ENCODE peak calls at places on chromosomes 3 and 15, in seven cellular contexts. One of them, this sample, is unnamed.

GRCh38 chr3:134536760-134537159 is 50.9 kb downstream of the CEP63 start:
- DNase-seq in activated naive CD4-positive, alpha-beta T cell treated with anti-CD3 and anti-CD28 coated beads for 36 hours: no peak
- DNase-seq in AG20443: no peak
- DNase-seq in HCT116: no peak
- DNase-seq in RPMI7951: no peak
- DNase-seq in stimulated activated CD4-positive, alpha-beta T cell treated with anti-CD3 and anti-CD28 coated beads, TNF-alpha, amount 100 ng/mL, for 24 hours: no peak
- DNase-seq in memory B cell: no peak
- DNase-seq in this sample: no peak

GRCh38 chr15:88477885-88478284 is 10.4 kb downstream of the MRPS11 start:
- DNase-seq in AG20443: no peak
- DNase-seq in activated naive CD4-positive, alpha-beta T cell treated with anti-CD3 and anti-CD28 coated beads for 36 hours: no peak
- DNase-seq in HCT116: no peak
- DNase-seq in memory B cell: no peak
- DNase-seq in RPMI7951: no peak
- DNase-seq in stimulated activated CD4-positive, alpha-beta T cell treated with anti-CD3 and anti-CD28 coated beads, TNF-alpha, amount 100 ng/mL, for 24 hours: no peak
- DNase-seq in this sample: no peak

GRCh38 chr3:30747771-30748281 is 141.4 kb downstream of the TGFBR2 start:
- DNase-seq in stimulated activated CD4-positive, alpha-beta T cell treated with anti-CD3 and anti-CD28 coated beads, TNF-alpha, amount 100 ng/mL, for 24 hours: no peak
- DNase-seq in activated naive CD4-positive, alpha-beta T cell treated with anti-CD3 and anti-CD28 coated beads for 36 hours: no peak
- DNase-seq in memory B cell: no peak
- DNase-seq in HCT116: peak; percentile 49
- DNase-seq in AG20443: peak; percentile 44
- DNase-seq in RPMI7951: peak; percentile 80
- DNase-seq in this sample: peak; percentile 26

GRCh38 chr3:193777524-193777923 is 184.5 kb downstream of the OPA1 start:
- DNase-seq in stimulated activated CD4-positive, alpha-beta T cell treated with anti-CD3 and anti-CD28 coated beads, TNF-alpha, amount 100 ng/mL, for 24 hours: no peak
- DNase-seq in HCT116: no peak
- DNase-seq in RPMI7951: peak; percentile 84
- DNase-seq in AG20443: no peak
- DNase-seq in memory B cell: no peak
- DNase-seq in activated naive CD4-positive, alpha-beta T cell treated with anti-CD3 and anti-CD28 coated beads for 36 hours: no peak
- DNase-seq in this sample: no peak

GRCh38 chr3:14439501-14440167 is 37.2 kb downstream of the SLC6A6 start:
- DNase-seq in RPMI7951: no peak
- DNase-seq in activated naive CD4-positive, alpha-beta T cell treated with anti-CD3 and anti-CD28 coated beads for 36 hours: no peak
- DNase-seq in stimulated activated CD4-positive, alpha-beta T cell treated with anti-CD3 and anti-CD28 coated beads, TNF-alpha, amount 100 ng/mL, for 24 hours: no peak
- DNase-seq in HCT116: no peak
- DNase-seq in memory B cell: no peak
- DNase-seq in AG20443: no peak
- DNase-seq in this sample: peak; percentile 30

GRCh38 chr15:40320931-40321371 is 2.5 kb upstream of the INAFM2 start:
- DNase-seq in memory B cell: peak; percentile 62
- DNase-seq in RPMI7951: peak; percentile 73
- DNase-seq in stimulated activated CD4-positive, alpha-beta T cell treated with anti-CD3 and anti-CD28 coated beads, TNF-alpha, amount 100 ng/mL, for 24 hours: no peak
- DNase-seq in AG20443: peak; percentile 78
- DNase-seq in HCT116: peak; percentile 57
- DNase-seq in activated naive CD4-positive, alpha-beta T cell treated with anti-CD3 and anti-CD28 coated beads for 36 hours: peak; percentile 74
- DNase-seq in this sample: peak; percentile 78

GRCh38 chr15:22904736-22905135 is 66.3 kb downstream of the NIPA2 start:
- DNase-seq in activated naive CD4-positive, alpha-beta T cell treated with anti-CD3 and anti-CD28 coated beads for 36 hours: no peak
- DNase-seq in HCT116: no peak
- DNase-seq in AG20443: no peak
- DNase-seq in memory B cell: no peak
- DNase-seq in RPMI7951: peak; percentile 7
- DNase-seq in stimulated activated CD4-positive, alpha-beta T cell treated with anti-CD3 and anti-CD28 coated beads, TNF-alpha, amount 100 ng/mL, for 24 hours: no peak
- DNase-seq in this sample: no peak

GRCh38 chr3:5023777-5024346 is 44.6 kb downstream of the BHLHE40 start:
- DNase-seq in stimulated activated CD4-positive, alpha-beta T cell treated with anti-CD3 and anti-CD28 coated beads, TNF-alpha, amount 100 ng/mL, for 24 hours: no peak
- DNase-seq in memory B cell: no peak
- DNase-seq in HCT116: no peak
- DNase-seq in RPMI7951: no peak
- DNase-seq in activated naive CD4-positive, alpha-beta T cell treated with anti-CD3 and anti-CD28 coated beads for 36 hours: no peak
- DNase-seq in AG20443: no peak
- DNase-seq in this sample: no peak

GRCh38 chr15:67915374-67916050 is 75.7 kb upstream of the RNU6-1 start:
- DNase-seq in stimulated activated CD4-positive, alpha-beta T cell treated with anti-CD3 and anti-CD28 coated beads, TNF-alpha, amount 100 ng/mL, for 24 hours: no peak
- DNase-seq in memory B cell: no peak
- DNase-seq in AG20443: no peak
- DNase-seq in activated naive CD4-positive, alpha-beta T cell treated with anti-CD3 and anti-CD28 coated beads for 36 hours: no peak
- DNase-seq in HCT116: no peak
- DNase-seq in RPMI7951: no peak
- DNase-seq in this sample: no peak

GRCh38 chr3:30680789-30681188 is 74.4 kb downstream of the TGFBR2 start:
- DNase-seq in activated naive CD4-positive, alpha-beta T cell treated with anti-CD3 and anti-CD28 coated beads for 36 hours: no peak
- DNase-seq in HCT116: no peak
- DNase-seq in RPMI7951: peak; percentile 55
- DNase-seq in memory B cell: no peak
- DNase-seq in AG20443: peak; percentile 47
- DNase-seq in stimulated activated CD4-positive, alpha-beta T cell treated with anti-CD3 and anti-CD28 coated beads, TNF-alpha, amount 100 ng/mL, for 24 hours: no peak
- DNase-seq in this sample: no peak

GRCh38 chr3:178966299-178967183 is 105.1 kb downstream of the ZMAT3 start:
- DNase-seq in AG20443: peak; percentile 26
- DNase-seq in RPMI7951: peak; percentile 49
- DNase-seq in stimulated activated CD4-positive, alpha-beta T cell treated with anti-CD3 and anti-CD28 coated beads, TNF-alpha, amount 100 ng/mL, for 24 hours: no peak
- DNase-seq in memory B cell: no peak
- DNase-seq in HCT116: peak; percentile 29
- DNase-seq in activated naive CD4-positive, alpha-beta T cell treated with anti-CD3 and anti-CD28 coated beads for 36 hours: no peak
- DNase-seq in this sample: peak; percentile 14

GRCh38 chr3:138456961-138457862 is 22.8 kb downstream of the ESYT3 start:
- DNase-seq in RPMI7951: no peak
- DNase-seq in activated naive CD4-positive, alpha-beta T cell treated with anti-CD3 and anti-CD28 coated beads for 36 hours: no peak
- DNase-seq in memory B cell: no peak
- DNase-seq in AG20443: no peak
- DNase-seq in HCT116: no peak
- DNase-seq in stimulated activated CD4-positive, alpha-beta T cell treated with anti-CD3 and anti-CD28 coated beads, TNF-alpha, amount 100 ng/mL, for 24 hours: no peak
- DNase-seq in this sample: no peak

GRCh38 chr3:55637906-55638635 is 151.0 kb upstream of the WNT5A start:
- DNase-seq in activated naive CD4-positive, alpha-beta T cell treated with anti-CD3 and anti-CD28 coated beads for 36 hours: no peak
- DNase-seq in memory B cell: no peak
- DNase-seq in RPMI7951: peak; percentile 33
- DNase-seq in AG20443: no peak
- DNase-seq in stimulated activated CD4-positive, alpha-beta T cell treated with anti-CD3 and anti-CD28 coated beads, TNF-alpha, amount 100 ng/mL, for 24 hours: no peak
- DNase-seq in HCT116: no peak
- DNase-seq in this sample: no peak

GRCh38 chr3:38528457-38528856 is 32.3 kb downstream of the EXOG start:
- DNase-seq in stimulated activated CD4-positive, alpha-beta T cell treated with anti-CD3 and anti-CD28 coated beads, TNF-alpha, amount 100 ng/mL, for 24 hours: no peak
- DNase-seq in memory B cell: no peak
- DNase-seq in AG20443: no peak
- DNase-seq in activated naive CD4-positive, alpha-beta T cell treated with anti-CD3 and anti-CD28 coated beads for 36 hours: no peak
- DNase-seq in HCT116: no peak
- DNase-seq in RPMI7951: peak; percentile 31
- DNase-seq in this sample: no peak

GRCh38 chr3:126573492-126574117 is 14.9 kb upstream of the C3orf22 start:
- DNase-seq in memory B cell: no peak
- DNase-seq in HCT116: no peak
- DNase-seq in activated naive CD4-positive, alpha-beta T cell treated with anti-CD3 and anti-CD28 coated beads for 36 hours: no peak
- DNase-seq in stimulated activated CD4-positive, alpha-beta T cell treated with anti-CD3 and anti-CD28 coated beads, TNF-alpha, amount 100 ng/mL, for 24 hours: no peak
- DNase-seq in AG20443: no peak
- DNase-seq in RPMI7951: peak; percentile 69
- DNase-seq in this sample: no peak

GRCh38 chr3:185330238-185330637 is 32.7 kb upstream of the MAP3K13 start:
- DNase-seq in stimulated activated CD4-positive, alpha-beta T cell treated with anti-CD3 and anti-CD28 coated beads, TNF-alpha, amount 100 ng/mL, for 24 hours: no peak
- DNase-seq in RPMI7951: no peak
- DNase-seq in activated naive CD4-positive, alpha-beta T cell treated with anti-CD3 and anti-CD28 coated beads for 36 hours: no peak
- DNase-seq in memory B cell: no peak
- DNase-seq in AG20443: no peak
- DNase-seq in HCT116: no peak
- DNase-seq in this sample: no peak

GRCh38 chr3:45688194-45688881 is 858 bp upstream of the SACM1L start:
- DNase-seq in HCT116: no peak
- DNase-seq in stimulated activated CD4-positive, alpha-beta T cell treated with anti-CD3 and anti-CD28 coated beads, TNF-alpha, amount 100 ng/mL, for 24 hours: no peak
- DNase-seq in RPMI7951: peak; percentile 51
- DNase-seq in activated naive CD4-positive, alpha-beta T cell treated with anti-CD3 and anti-CD28 coated beads for 36 hours: peak; percentile 39
- DNase-seq in AG20443: no peak
- DNase-seq in memory B cell: no peak
- DNase-seq in this sample: peak; percentile 13

GRCh38 chr15:68677996-68678395 is 99.2 kb downstream of the CORO2B start:
- DNase-seq in HCT116: no peak
- DNase-seq in stimulated activated CD4-positive, alpha-beta T cell treated with anti-CD3 and anti-CD28 coated beads, TNF-alpha, amount 100 ng/mL, for 24 hours: no peak
- DNase-seq in activated naive CD4-positive, alpha-beta T cell treated with anti-CD3 and anti-CD28 coated beads for 36 hours: no peak
- DNase-seq in AG20443: no peak
- DNase-seq in memory B cell: no peak
- DNase-seq in RPMI7951: no peak
- DNase-seq in this sample: no peak

GRCh38 chr3:89314454-89314853 is 207.0 kb downstream of the EPHA3 start:
- DNase-seq in memory B cell: no peak
- DNase-seq in stimulated activated CD4-positive, alpha-beta T cell treated with anti-CD3 and anti-CD28 coated beads, TNF-alpha, amount 100 ng/mL, for 24 hours: no peak
- DNase-seq in AG20443: peak; percentile 15
- DNase-seq in activated naive CD4-positive, alpha-beta T cell treated with anti-CD3 and anti-CD28 coated beads for 36 hours: no peak
- DNase-seq in RPMI7951: no peak
- DNase-seq in HCT116: no peak
- DNase-seq in this sample: peak; percentile 6

GRCh38 chr3:66039590-66039887 is 821 bp upstream of the MAGI1 start:
- DNase-seq in activated naive CD4-positive, alpha-beta T cell treated with anti-CD3 and anti-CD28 coated beads for 36 hours: no peak
- DNase-seq in memory B cell: no peak
- DNase-seq in RPMI7951: peak; percentile 45
- DNase-seq in HCT116: no peak
- DNase-seq in stimulated activated CD4-positive, alpha-beta T cell treated with anti-CD3 and anti-CD28 coated beads, TNF-alpha, amount 100 ng/mL, for 24 hours: no peak
- DNase-seq in AG20443: peak; percentile 57
- DNase-seq in this sample: peak; percentile 39

GRCh38 chr3:12663311-12663935 is 494 bp downstream of the RAF1 start:
- DNase-seq in activated naive CD4-positive, alpha-beta T cell treated with anti-CD3 and anti-CD28 coated beads for 36 hours: peak; percentile 37
- DNase-seq in RPMI7951: peak; percentile 47
- DNase-seq in AG20443: peak; percentile 63
- DNase-seq in HCT116: no peak
- DNase-seq in memory B cell: no peak
- DNase-seq in stimulated activated CD4-positive, alpha-beta T cell treated with anti-CD3 and anti-CD28 coated beads, TNF-alpha, amount 100 ng/mL, for 24 hours: peak; percentile 22
- DNase-seq in this sample: peak; percentile 45

GRCh38 chr3:177567833-177568232 is 370.6 kb upstream of the TBL1XR1 start:
- DNase-seq in activated naive CD4-positive, alpha-beta T cell treated with anti-CD3 and anti-CD28 coated beads for 36 hours: no peak
- DNase-seq in HCT116: no peak
- DNase-seq in stimulated activated CD4-positive, alpha-beta T cell treated with anti-CD3 and anti-CD28 coated beads, TNF-alpha, amount 100 ng/mL, for 24 hours: no peak
- DNase-seq in RPMI7951: peak; percentile 16
- DNase-seq in memory B cell: no peak
- DNase-seq in AG20443: no peak
- DNase-seq in this sample: peak; percentile 19

GRCh38 chr3:121781611-121782010 is 32.1 kb upstream of the GOLGB1 start:
- DNase-seq in memory B cell: no peak
- DNase-seq in HCT116: no peak
- DNase-seq in stimulated activated CD4-positive, alpha-beta T cell treated with anti-CD3 and anti-CD28 coated beads, TNF-alpha, amount 100 ng/mL, for 24 hours: no peak
- DNase-seq in activated naive CD4-positive, alpha-beta T cell treated with anti-CD3 and anti-CD28 coated beads for 36 hours: no peak
- DNase-seq in RPMI7951: no peak
- DNase-seq in AG20443: no peak
- DNase-seq in this sample: no peak

GRCh38 chr3:43759297-43759782 is 68.6 kb downstream of the ABHD5 start:
- DNase-seq in HCT116: no peak
- DNase-seq in activated naive CD4-positive, alpha-beta T cell treated with anti-CD3 and anti-CD28 coated beads for 36 hours: peak; percentile 17
- DNase-seq in RPMI7951: peak; percentile 71
- DNase-seq in stimulated activated CD4-positive, alpha-beta T cell treated with anti-CD3 and anti-CD28 coated beads, TNF-alpha, amount 100 ng/mL, for 24 hours: no peak
- DNase-seq in memory B cell: no peak
- DNase-seq in AG20443: peak; percentile 88
- DNase-seq in this sample: peak; percentile 75

GRCh38 chr3:87626471-87626995 is 350.1 kb upstream of the POU1F1 start:
- DNase-seq in stimulated activated CD4-positive, alpha-beta T cell treated with anti-CD3 and anti-CD28 coated beads, TNF-alpha, amount 100 ng/mL, for 24 hours: no peak
- DNase-seq in AG20443: no peak
- DNase-seq in activated naive CD4-positive, alpha-beta T cell treated with anti-CD3 and anti-CD28 coated beads for 36 hours: no peak
- DNase-seq in memory B cell: no peak
- DNase-seq in RPMI7951: no peak
- DNase-seq in HCT116: no peak
- DNase-seq in this sample: no peak

GRCh38 chr15:48352474-48353072 is 21.3 kb downstream of the DUT start:
- DNase-seq in HCT116: peak; percentile 77
- DNase-seq in AG20443: peak; percentile 60
- DNase-seq in memory B cell: peak; percentile 51
- DNase-seq in activated naive CD4-positive, alpha-beta T cell treated with anti-CD3 and anti-CD28 coated beads for 36 hours: peak; percentile 68
- DNase-seq in stimulated activated CD4-positive, alpha-beta T cell treated with anti-CD3 and anti-CD28 coated beads, TNF-alpha, amount 100 ng/mL, for 24 hours: peak; percentile 25
- DNase-seq in RPMI7951: peak; percentile 77
- DNase-seq in this sample: peak; percentile 21

GRCh38 chr3:75192065-75192658 is 472.0 kb upstream of the FRG2C start:
- DNase-seq in AG20443: peak; percentile 58
- DNase-seq in HCT116: peak; percentile 3
- DNase-seq in activated naive CD4-positive, alpha-beta T cell treated with anti-CD3 and anti-CD28 coated beads for 36 hours: peak; percentile 74
- DNase-seq in stimulated activated CD4-positive, alpha-beta T cell treated with anti-CD3 and anti-CD28 coated beads, TNF-alpha, amount 100 ng/mL, for 24 hours: peak; percentile 7
- DNase-seq in memory B cell: no peak
- DNase-seq in RPMI7951: peak; percentile 40
- DNase-seq in this sample: peak; percentile 41

GRCh38 chr3:123590685-123591450 is 6.0 kb upstream of the HACD2 start:
- DNase-seq in AG20443: no peak
- DNase-seq in memory B cell: no peak
- DNase-seq in RPMI7951: no peak
- DNase-seq in HCT116: no peak
- DNase-seq in activated naive CD4-positive, alpha-beta T cell treated with anti-CD3 and anti-CD28 coated beads for 36 hours: no peak
- DNase-seq in stimulated activated CD4-positive, alpha-beta T cell treated with anti-CD3 and anti-CD28 coated beads, TNF-alpha, amount 100 ng/mL, for 24 hours: no peak
- DNase-seq in this sample: no peak

GRCh38 chr3:139941580-139941979 is 6.6 kb downstream of the CLSTN2 start:
- DNase-seq in HCT116: no peak
- DNase-seq in AG20443: no peak
- DNase-seq in memory B cell: no peak
- DNase-seq in activated naive CD4-positive, alpha-beta T cell treated with anti-CD3 and anti-CD28 coated beads for 36 hours: no peak
- DNase-seq in RPMI7951: no peak
- DNase-seq in stimulated activated CD4-positive, alpha-beta T cell treated with anti-CD3 and anti-CD28 coated beads, TNF-alpha, amount 100 ng/mL, for 24 hours: no peak
- DNase-seq in this sample: no peak

GRCh38 chr3:47409688-47410416 is 29.0 kb downstream of the PTPN23 start:
- DNase-seq in AG20443: peak; percentile 7
- DNase-seq in activated naive CD4-positive, alpha-beta T cell treated with anti-CD3 and anti-CD28 coated beads for 36 hours: no peak
- DNase-seq in RPMI7951: no peak
- DNase-seq in stimulated activated CD4-positive, alpha-beta T cell treated with anti-CD3 and anti-CD28 coated beads, TNF-alpha, amount 100 ng/mL, for 24 hours: no peak
- DNase-seq in memory B cell: no peak
- DNase-seq in HCT116: no peak
- DNase-seq in this sample: peak; percentile 10

GRCh38 chr15:38843736-38844590 is 279.3 kb upstream of the RASGRP1 start:
- DNase-seq in memory B cell: no peak
- DNase-seq in HCT116: no peak
- DNase-seq in AG20443: peak; percentile 69
- DNase-seq in activated naive CD4-positive, alpha-beta T cell treated with anti-CD3 and anti-CD28 coated beads for 36 hours: no peak
- DNase-seq in stimulated activated CD4-positive, alpha-beta T cell treated with anti-CD3 and anti-CD28 coated beads, TNF-alpha, amount 100 ng/mL, for 24 hours: no peak
- DNase-seq in RPMI7951: peak; percentile 60
- DNase-seq in this sample: peak; percentile 33

This sample was measured in AG08396.